ENCODE peak calls at places on chromosomes 12 and 14, in five cellular contexts. L, E, W, M and U are unnamed samples. For H3K4me1, the result is how much of the 10 kb centered on the place peaks cover.

GRCh38 chr12:39592295-39592694 is 27.3 kb downstream of the ABCD2 start:
- DNase-seq in W (no peak), E (no peak), M (no peak), L (no peak), U (no peak)

GRCh38 chr12:90514325-90514724 is 440.7 kb downstream of the CCER1 start:
- DNase-seq in L (no peak), W (no peak), E (no peak), M (no peak), U (no peak)

GRCh38 chr12:128583453-128583852 is 240.3 kb downstream of the SLC15A4 start:
- DNase-seq in M (no peak), E (no peak), W (no peak), L (no peak), U (no peak)

GRCh38 chr14:95164506-95164905 is 7.2 kb upstream of the DICER1 start:
- DNase-seq in W (no peak), L (no peak), M (no peak), E (no peak), U (no peak)

GRCh38 chr12:3700861-3701260 is 52.0 kb downstream of the CRACR2A start:
- DNase-seq in W (no peak), M (no peak), E (no peak), L (no peak), U (no peak)

GRCh38 chr12:118302053-118302452 is 70.7 kb downstream of the TAOK3 start:
- DNase-seq in E (no peak), M (no peak), L (no peak), W (no peak), U (no peak)

GRCh38 chr12:78293039-78293686 is 462.5 kb downstream of the NAV3 start:
- DNase-seq in E (no peak), W (no peak), M (no peak), L (no peak), U (no peak)

GRCh38 chr14:31858868-31859267 is 218.2 kb upstream of the ARHGAP5 start:
- DNase-seq in E (no peak), L (no peak), M (no peak), W (no peak), U (no peak)

GRCh38 chr12:92055877-92056276 is 89.8 kb downstream of the BTG1 start:
- DNase-seq in W (no peak), E (no peak), L (no peak), M (no peak), U (no peak)

GRCh38 chr14:75461755-75462349 is 34.0 kb downstream of the JDP2 start:
- DNase-seq in W (no peak), L (no peak), M (no peak), E (no peak), U (no peak)

GRCh38 chr12:88955541-88955940 is 375.3 kb upstream of the KITLG start:
- DNase-seq in E (no peak), M (no peak), W (no peak), L (no peak), U (no peak)

GRCh38 chr12:68951652-68952051 is 18.7 kb upstream of the CPM start:
- DNase-seq in L (no peak), E (no peak), W (no peak), M (no peak), U (no peak)

GRCh38 chr14:76472199-76472723 is 96.3 kb downstream of the ESRRB start:
- DNase-seq in M (no peak), W (no peak), E (no peak), L (no peak), U (no peak)

GRCh38 chr12:113263431-113263963 is 42.2 kb downstream of the TPCN1 start:
- DNase-seq in M (no peak), W (no peak), E (no peak), L (no peak), U (no peak)

GRCh38 chr12:54426690-54427089 is 7.6 kb upstream of the ITGA5 start:
- DNase-seq in E (no peak), W (no peak), M (no peak), L (no peak), U (no peak)

GRCh38 chr12:54428050-54429013 is 9.3 kb upstream of the ITGA5 start:
- DNase-seq in M (no peak), W (no peak), L (no peak), E (peak), U (no peak)

GRCh38 chr12:54429014-54429471 is 10.0 kb upstream of the ITGA5 start:
- DNase-seq in W (no peak), M (no peak), L (no peak), E (no peak), U (no peak)

GRCh38 chr12:54424232-54424631 is 5.2 kb upstream of the ITGA5 start:
- DNase-seq in E (no peak), L (no peak), M (no peak), W (no peak), U (no peak)

DNA sequence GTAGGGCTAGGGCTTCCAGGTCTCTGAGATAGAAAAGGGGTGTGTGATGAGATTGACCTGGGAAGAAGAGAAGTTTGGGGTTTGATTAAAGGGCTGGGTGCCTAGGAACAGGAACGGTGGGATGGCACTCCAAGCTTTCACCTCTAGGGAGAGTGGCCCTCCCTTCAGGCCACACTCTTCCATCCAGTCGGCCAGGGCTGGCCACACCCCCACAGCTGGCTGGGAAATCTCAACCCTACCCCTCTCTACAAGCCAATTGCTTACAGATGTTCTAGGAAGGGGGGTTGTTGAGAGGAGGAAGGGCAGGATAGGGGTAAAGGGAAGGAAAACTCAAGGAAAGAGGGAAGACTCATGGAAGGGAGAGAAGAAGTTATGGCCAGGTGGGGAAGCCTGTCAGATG is 6.6 kb upstream of the ITGA5 start:
- DNase-seq in L (no peak), M (no peak), E (no peak), W (no peak), U (no peak)
- H3K4me1 ChIP-seq in L (half or more), M (half or more), E (half or more), W (under half), U (under half)

DNA sequence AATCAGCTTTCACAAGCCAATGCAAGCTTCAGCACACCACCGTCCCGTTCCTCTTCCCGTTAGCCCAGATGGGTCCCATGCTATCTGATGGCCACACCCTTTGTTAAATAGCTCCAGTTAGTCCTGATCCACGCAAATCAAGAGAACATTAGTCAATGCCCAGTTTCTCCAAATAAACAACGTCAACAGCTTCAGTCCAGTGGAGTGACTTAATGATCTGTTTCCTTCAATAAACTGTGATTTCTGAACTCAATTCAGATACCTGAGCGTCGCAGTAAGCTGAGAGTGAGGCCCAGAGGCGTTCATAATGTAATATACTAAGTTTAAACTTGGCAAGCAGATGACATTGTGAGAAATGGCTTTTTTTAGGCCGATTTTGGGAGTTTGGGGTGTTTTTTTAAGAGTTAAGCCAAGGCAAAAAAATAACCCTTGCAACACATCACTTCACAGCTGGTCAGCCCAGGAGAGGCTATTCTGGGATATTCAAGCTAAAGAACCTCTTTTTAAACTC is 112.3 kb downstream of the ZFP36L1 start:
- DNase-seq in L (no peak), M (no peak), W (no peak), E (no peak), U (no peak)
- H3K4me1 ChIP-seq in L (half or more), M (under half), W (under half), E (under half), U (under half)

GRCh38 chr12:81347404-81347803 is 269.5 kb downstream of the ACSS3 start:
- DNase-seq in L (no peak), W (no peak), M (no peak), E (no peak), U (no peak)
- H3K4me1 ChIP-seq in L (under half), W (under half), M (under half), E (under half), U (under half)

DNA sequence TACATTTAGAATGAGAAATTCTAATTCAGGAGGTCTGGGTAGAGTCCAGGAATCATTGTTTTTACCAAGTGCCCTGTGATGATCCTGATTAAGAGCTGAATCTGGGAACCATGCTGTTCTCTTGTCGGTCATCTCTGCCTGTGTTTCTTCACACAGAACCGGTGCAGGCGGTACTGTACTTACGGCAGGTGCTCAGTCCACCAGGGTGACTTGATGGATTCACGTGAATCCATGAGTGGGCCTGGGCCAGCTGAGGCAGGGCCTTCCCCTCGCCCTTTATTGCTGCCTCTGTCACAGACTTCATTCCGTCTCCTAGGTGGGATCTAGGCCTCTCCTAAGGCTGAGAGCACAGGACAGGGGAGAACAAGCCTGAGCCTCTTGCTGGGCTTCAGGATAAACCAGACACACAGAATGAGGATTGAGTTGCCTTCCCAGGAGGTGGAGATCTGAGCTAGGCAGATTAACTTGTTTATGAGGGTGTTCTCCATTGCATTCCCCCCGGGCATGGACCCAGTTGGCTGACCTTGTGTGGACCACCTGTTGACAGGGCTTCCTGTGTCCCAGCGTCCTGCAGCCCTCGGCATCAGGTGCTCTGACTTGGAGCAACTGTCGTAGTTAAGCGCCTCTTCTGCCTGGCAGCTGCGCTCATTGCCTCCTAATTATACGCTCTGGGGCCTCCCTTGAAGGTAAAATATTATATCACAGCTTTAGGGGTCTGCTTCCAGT is 42.1 kb downstream of the B4GALNT3 start:
- DNase-seq in M (no peak), L (no peak), W (no peak), E (no peak), U (no peak)
- H3K4me1 ChIP-seq in M (under half), L (under half), W (under half), E (under half), U (under half)

GRCh38 chr14:92525318-92526095 is 11.9 kb downstream of the RIN3 start:
- DNase-seq in L (no peak), E (no peak), M (no peak), W (no peak), U (no peak)
- H3K4me1 ChIP-seq in L (under half), E (under half), M (under half), W (under half), U (under half)

DNA sequence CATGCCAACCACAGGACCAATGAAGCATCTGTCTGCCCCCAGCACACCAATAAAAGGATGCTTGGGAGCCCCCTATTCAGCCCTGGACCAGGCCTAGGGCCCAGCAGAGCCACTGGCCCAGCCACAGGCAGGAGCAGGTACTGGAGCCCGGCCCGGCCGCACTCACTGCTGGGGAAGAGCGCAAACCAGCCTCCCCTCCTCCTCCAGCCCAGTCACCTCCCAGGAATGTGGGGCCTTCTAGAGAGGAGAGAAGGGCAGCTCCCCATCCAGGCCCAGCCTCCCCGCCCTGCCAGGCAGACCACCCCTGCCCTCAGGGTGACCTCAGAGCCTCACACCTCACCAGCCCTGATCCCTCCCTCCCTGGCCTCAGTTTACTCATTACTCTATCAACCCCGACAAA is 56.2 kb downstream of the CCNK start:
- DNase-seq in E (no peak), M (no peak), L (peak), W (no peak), U (no peak)
- H3K4me1 ChIP-seq in E (under half), M (half or more), L (half or more), W (under half), U (under half)

GRCh38 chr12:24838531-24838950 is 110.4 kb downstream of the BCAT1 start:
- DNase-seq in W (peak), E (no peak), M (peak), L (no peak), U (no peak)
- H3K4me1 ChIP-seq in W (under half), E (under half), M (under half), L (under half), U (under half)

DNA sequence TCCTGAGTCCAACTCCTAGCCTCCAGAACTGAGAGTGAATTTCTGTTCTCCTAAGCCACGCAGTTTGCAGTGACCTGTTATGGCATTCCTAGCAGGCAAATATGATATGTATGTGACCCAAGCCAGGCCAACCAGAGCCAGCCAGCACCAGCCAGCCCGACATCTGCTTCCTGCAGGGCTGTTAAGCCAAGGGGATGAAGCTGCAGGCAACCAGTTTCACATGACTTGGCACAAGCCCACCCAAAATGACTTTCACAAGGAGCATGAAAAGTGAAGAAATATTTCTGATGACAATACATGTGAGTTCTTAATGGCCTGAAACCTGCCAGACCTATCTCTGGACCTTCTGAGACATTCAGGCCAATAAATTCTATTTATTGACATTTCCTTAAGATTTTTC is 68.1 kb downstream of the ITPK1 start:
- DNase-seq in L (peak), E (no peak), W (no peak), M (no peak), U (no peak)
- H3K4me1 ChIP-seq in L (half or more), E (under half), W (under half), M (half or more), U (under half)

DNA sequence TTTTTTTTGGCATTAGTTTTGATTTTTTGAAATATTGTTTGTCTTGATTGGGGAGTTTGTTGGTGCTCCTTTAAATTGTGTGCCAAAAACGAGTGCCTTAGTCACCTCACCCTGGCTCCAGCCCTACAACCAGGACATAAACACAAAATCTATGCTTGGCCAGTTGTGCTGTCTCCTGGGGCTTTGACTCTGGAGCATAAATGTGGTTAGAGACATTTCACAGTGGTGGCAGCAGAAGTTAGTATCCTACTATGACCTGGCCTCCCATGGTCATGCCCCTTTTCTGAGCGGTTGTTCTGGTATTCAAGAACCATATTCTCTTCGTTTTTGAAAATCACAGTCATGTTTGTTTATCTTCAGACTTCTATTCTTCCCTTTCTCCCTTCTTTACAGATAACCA is 70.7 kb upstream of the PSMA6 start:
- DNase-seq in M (no peak), L (no peak), W (no peak), E (no peak), U (no peak)
- H3K4me1 ChIP-seq in M (under half), L (under half), W (under half), E (under half), U (under half)

GRCh38 chr14:70888151-70888499 is 19.1 kb upstream of the PCNX1 start:
- DNase-seq in W (no peak), M (no peak), E (no peak), L (no peak), U (no peak)
- H3K4me1 ChIP-seq in W (under half), M (under half), E (under half), L (under half), U (under half)